ENCODE peak calls at places on chromosomes 11 and 22, in seven cellular contexts. R is stimulated activated CD4-positive, alpha-beta T cell treated with anti-CD3 and anti-CD28 coated beads, Interleukin-2, amount 100 ng/mL, for 48 hours; C is breast epithelium; E is naive thymus-derived CD4-positive, alpha-beta T cell; H is fibroblast of gingiva; D is NCI-H2171 treated with DMSO at 0.1 percent for 48 hours; K is NCI-H774. S is an unnamed sample.

GRCh38 chr22:20868225-20868944 is 9.6 kb downstream of the SNAP29 start:
- DNase-seq in D (peak), H (no peak), K (no peak), E (no peak), R (no peak), C (no peak), S (no peak)

GRCh38 chr11:120248551-120249278 is 8.8 kb downstream of the POU2F3 start:
- DNase-seq in E (no peak), R (no peak), K (no peak), D (no peak), H (no peak), C (no peak), S (no peak)

GRCh38 chr11:86740628-86741488 is 59.5 kb upstream of the PRSS23 start:
- DNase-seq in R (peak), C (no peak), D (no peak), E (no peak), H (peak), K (no peak), S (no peak)

GRCh38 chr11:66119348-66120133 is 49.5 kb downstream of the PACS1 start:
- DNase-seq in K (no peak), R (no peak), D (no peak), C (no peak), H (peak), E (no peak), S (no peak)

GRCh38 chr11:109043318-109043717 is 378.4 kb downstream of the DDX10 start:
- DNase-seq in K (no peak), C (no peak), H (no peak), E (no peak), D (no peak), R (no peak), S (no peak)

GRCh38 chr11:75239551-75240290 is 853 bp upstream of the TPBGL start:
- DNase-seq in K (no peak), C (no peak), H (no peak), D (no peak), E (no peak), R (no peak), S (no peak)

GRCh38 chr11:74311352-74311926 is at the start of gene P4HA3:
- DNase-seq in R (peak), E (peak), D (no peak), C (no peak), H (no peak), K (peak), S (peak)

GRCh38 chr11:67301313-67301921 is 1.9 kb upstream of the SSH3 start:
- DNase-seq in C (peak), R (no peak), E (no peak), H (no peak), K (no peak), D (no peak), S (no peak)

GRCh38 chr11:75189911-75190310 is 39.0 kb downstream of the SLCO2B1 start:
- DNase-seq in C (no peak), R (no peak), E (no peak), K (no peak), D (no peak), H (no peak), S (no peak)

GRCh38 chr11:66289548-66290331 is 797 bp upstream of the YIF1A start:
- DNase-seq in E (no peak), R (peak), K (no peak), C (peak), H (no peak), D (peak), S (peak)

GRCh38 chr11:120500414-120500936 is 11.1 kb upstream of the GRIK4 start:
- DNase-seq in K (no peak), H (peak), R (no peak), E (no peak), D (no peak), C (no peak), S (no peak)

GRCh38 chr22:49962751-49963646 is 2.4 kb downstream of the PIM3 start:
- DNase-seq in E (no peak), R (no peak), C (peak), D (no peak), K (no peak), H (no peak), S (no peak)

GRCh38 chr11:68798221-68798813 is 43.4 kb downstream of the CPT1A start:
- DNase-seq in H (no peak), D (no peak), E (peak), C (no peak), K (no peak), R (peak), S (peak)

GRCh38 chr11:3148990-3149851 is 15.9 kb downstream of the OSBPL5 start:
- DNase-seq in R (no peak), D (no peak), H (no peak), C (no peak), K (no peak), E (no peak), S (no peak)

GRCh38 chr11:133928628-133929059 is 28.1 kb downstream of the IGSF9B start:
- DNase-seq in K (peak), C (peak), H (no peak), E (peak), D (peak), R (peak), S (no peak)

GRCh38 chr11:33743291-33743690 is 7.1 kb upstream of the CD59 start:
- DNase-seq in C (no peak), E (no peak), D (no peak), H (no peak), R (no peak), K (no peak), S (no peak)

GRCh38 chr22:45680932-45681700 is 9.5 kb downstream of the ATXN10 start:
- DNase-seq in K (no peak), R (no peak), E (no peak), H (no peak), C (no peak), D (no peak), S (no peak)

GRCh38 chr11:73566977-73567755 is 30.7 kb downstream of the FAM168A start:
- DNase-seq in D (peak), H (no peak), C (no peak), R (no peak), E (no peak), K (no peak), S (no peak)

GRCh38 chr11:2098691-2099522 is 40.3 kb downstream of the IGF2 start:
- DNase-seq in K (no peak), D (no peak), R (no peak), E (no peak), C (peak), H (no peak), S (no peak)

GRCh38 chr11:60897496-60897895 is 8.9 kb downstream of the PRPF19 start:
- DNase-seq in C (no peak), D (no peak), E (no peak), R (no peak), H (no peak), K (no peak), S (no peak)

GRCh38 chr11:13098067-13098466 is 89.0 kb downstream of the RASSF10 start:
- DNase-seq in E (no peak), H (no peak), K (no peak), C (peak), D (peak), R (no peak), S (no peak)

GRCh38 chr22:30017375-30017774 is 62.9 kb upstream of the HORMAD2 start:
- DNase-seq in R (no peak), H (no peak), K (no peak), D (no peak), E (no peak), C (no peak), S (no peak)

GRCh38 chr11:47672283-47672730 is 29.9 kb upstream of the MTCH2 start:
- DNase-seq in R (no peak), D (no peak), E (no peak), H (no peak), K (no peak), C (no peak), S (no peak)

GRCh38 chr22:37726240-37726887 is 29.5 kb downstream of the TRIOBP start:
- DNase-seq in C (no peak), R (no peak), E (no peak), K (no peak), H (peak), D (no peak), S (no peak)

GRCh38 chr11:85619497-85619896 is 7.6 kb downstream of the DLG2 start:
- DNase-seq in R (no peak), K (no peak), C (no peak), D (no peak), H (no peak), E (no peak), S (no peak)

S was measured in effector CD8-positive, alpha-beta T cell.